ENCODE peak calls at places on chromosomes 12 and 14, in eight cellular contexts. U is cardiac muscle cell, V is dorsolateral prefrontal cortex, L is DND-41, Y is tibial artery, R is PC-9, S is coronary artery, D is lower lobe of right lung. P is an unnamed sample.
A peak's percentile ranks its signal among the peaks of the same experiment; 100 is the strongest.

GRCh38 chr14:51395361-51395849 is 155.4 kb downstream of the TMX1 start:
- DNase-seq in D (peak; percentile 47), R (no peak), V (peak; percentile 35), U (peak; percentile 84), L (no peak), S (no peak), Y (no peak), P (peak; percentile 31)

GRCh38 chr12:27534060-27534764 is 10.2 kb downstream of the PPFIBP1 start:
- DNase-seq in L (peak; percentile 69), V (no peak), R (no peak), U (no peak), S (no peak), D (no peak), Y (no peak), P (no peak)

GRCh38 chr12:32134144-32134888 is 27.7 kb downstream of the BICD1 start:
- DNase-seq in U (peak; percentile 43), D (no peak), R (peak; percentile 73), V (no peak), S (no peak), L (no peak), Y (no peak), P (no peak)

GRCh38 chr12:18383203-18383602 is 121.9 kb downstream of the PIK3C2G start:
- DNase-seq in Y (no peak), U (peak; percentile 93), D (no peak), V (no peak), L (no peak), S (no peak), R (peak; percentile 64), P (no peak)

GRCh38 chr14:20820063-20820904 is 17.6 kb upstream of the RNASE1 start:
- DNase-seq in R (no peak), D (no peak), Y (no peak), L (no peak), S (no peak), U (no peak), V (no peak), P (no peak)

GRCh38 chr12:78671295-78671694 is 193.3 kb upstream of the SYT1 start:
- DNase-seq in R (no peak), U (peak; percentile 90), D (no peak), L (no peak), V (no peak), Y (no peak), S (no peak), P (no peak)

GRCh38 chr14:95707327-95707726 is 6.6 kb downstream of the TCL1A start:
- DNase-seq in S (no peak), D (no peak), V (no peak), L (no peak), R (no peak), U (no peak), Y (no peak), P (no peak)

GRCh38 chr12:92297932-92298681 is 152.5 kb upstream of the BTG1 start:
- DNase-seq in U (peak; percentile 52), L (no peak), V (no peak), S (no peak), Y (no peak), R (no peak), D (no peak), P (no peak)

GRCh38 chr12:28114488-28114887 is 75.8 kb upstream of the CCDC91 start:
- DNase-seq in Y (no peak), U (no peak), V (no peak), D (no peak), S (no peak), R (peak; percentile 37), L (no peak), P (no peak)

GRCh38 chr12:114213055-114213561 is 192.8 kb downstream of the TBX5 start:
- DNase-seq in V (no peak), L (no peak), U (no peak), S (no peak), D (no peak), R (no peak), Y (no peak), P (no peak)

GRCh38 chr14:55052259-55052930 is 948 bp downstream of the MAPK1IP1L start:
- DNase-seq in Y (no peak), L (no peak), S (no peak), V (no peak), D (no peak), R (no peak), U (peak; percentile 54), P (no peak)

GRCh38 chr14:104494483-104494882 is 85.1 kb upstream of the C14orf180 start:
- DNase-seq in L (peak; percentile 50), Y (no peak), D (no peak), R (no peak), S (no peak), V (no peak), U (no peak), P (no peak)

GRCh38 chr12:120457133-120457532 is 10.9 kb downstream of the GATC start:
- DNase-seq in L (peak; percentile 27), S (no peak), Y (no peak), D (no peak), U (no peak), V (no peak), R (no peak), P (no peak)

GRCh38 chr12:79638490-79638889 is 52.3 kb downstream of the PAWR start:
- DNase-seq in D (no peak), S (no peak), R (no peak), L (no peak), Y (no peak), U (no peak), V (no peak), P (no peak)

GRCh38 chr12:104658085-104658484 is 201.3 kb downstream of the CHST11 start:
- DNase-seq in L (no peak), Y (no peak), U (no peak), D (no peak), V (no peak), S (no peak), R (no peak), P (no peak)

GRCh38 chr14:80135305-80136088 is 75.8 kb downstream of the DIO2 start:
- DNase-seq in Y (no peak), U (no peak), V (no peak), S (no peak), R (no peak), L (no peak), D (no peak), P (no peak)

GRCh38 chr14:35385042-35385839 is 19.3 kb downstream of the NFKBIA start:
- DNase-seq in L (no peak), Y (peak; percentile 97), D (no peak), R (no peak), S (peak; percentile 94), V (peak; percentile 82), U (peak; percentile 91), P (peak; percentile 97)

GRCh38 chr14:35383569-35384385 is 20.8 kb downstream of the NFKBIA start:
- DNase-seq in D (no peak), Y (no peak), S (no peak), R (no peak), L (no peak), U (no peak), V (no peak), P (peak; percentile 12)

GRCh38 chr14:35386673-35387125 is 17.9 kb downstream of the NFKBIA start:
- DNase-seq in U (no peak), V (no peak), L (no peak), Y (no peak), D (no peak), S (no peak), R (no peak), P (peak; percentile 63)

GRCh38 chr14:35387209-35387608 is 17.3 kb downstream of the NFKBIA start:
- DNase-seq in R (no peak), D (no peak), U (no peak), L (no peak), V (no peak), S (no peak), Y (no peak), P (no peak)

DNA sequence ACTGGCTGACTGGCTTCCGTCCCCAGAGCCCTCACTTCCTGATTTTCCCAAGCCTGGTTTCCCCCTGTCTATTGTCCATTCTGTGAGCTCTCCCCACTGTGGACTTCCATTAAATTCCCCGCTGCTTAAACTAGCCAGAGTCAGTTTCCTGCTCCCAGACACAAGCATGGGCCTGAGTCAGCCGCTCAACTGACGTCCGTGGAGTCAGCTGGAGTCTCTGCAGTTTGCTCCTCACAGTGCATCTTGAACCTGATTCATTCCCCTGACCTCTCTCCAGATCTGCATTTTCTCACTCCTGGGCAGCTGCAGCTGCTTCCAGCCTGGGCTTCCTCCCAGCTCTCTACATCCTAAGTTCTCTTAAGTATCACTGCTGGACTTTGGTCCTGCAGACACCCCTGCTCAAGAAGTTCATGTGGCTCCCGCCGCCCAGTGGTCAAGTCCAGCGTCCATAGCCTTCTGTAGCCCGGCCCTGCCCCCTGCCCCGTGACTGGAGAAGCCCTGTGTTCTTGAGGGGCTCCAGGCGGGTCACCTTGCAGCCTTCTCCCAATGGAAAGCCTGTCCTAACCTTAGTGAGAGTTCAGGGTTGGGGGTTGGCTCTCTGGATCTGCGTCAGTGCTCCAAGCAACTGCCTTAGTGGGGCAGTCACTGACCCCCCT is 20.0 kb downstream of the NFKBIA start:
- DNase-seq in U (peak; percentile 93), L (no peak), R (no peak), S (peak; percentile 85), D (no peak), V (no peak), Y (peak; percentile 91), P (peak; percentile 50)
- TF ChIP-seq CTCF in U (peak; percentile 13), L (no peak), R (no peak), S (no peak), D (no peak), V (no peak), Y (peak; percentile 10), P (no peak)

DNA sequence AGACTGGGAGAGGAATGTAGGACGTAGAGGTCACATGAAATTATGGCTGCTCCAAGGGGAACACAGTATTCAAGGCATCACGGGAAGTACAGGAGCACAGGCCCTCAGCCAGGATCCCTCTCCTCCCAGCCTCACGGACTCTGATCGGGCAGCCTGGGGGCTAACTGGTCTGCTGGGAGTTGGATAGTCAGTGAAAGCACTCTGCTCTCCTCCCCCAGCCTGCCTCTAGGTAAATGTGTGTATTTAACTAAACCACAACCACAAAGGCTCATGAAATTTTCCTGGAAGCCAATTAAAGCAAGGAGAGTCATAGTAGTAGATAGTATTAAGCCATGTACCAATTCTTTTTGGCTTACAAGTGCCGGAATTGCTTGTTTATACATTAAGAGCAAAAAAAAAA is 254.3 kb downstream of the MSRB3 start:
- DNase-seq in R (no peak), S (no peak), L (peak; percentile 27), D (no peak), U (peak; percentile 58), Y (no peak), V (no peak), P (no peak)
- H3K27ac ChIP-seq in R (no peak overlapping the region), S (no peak overlapping the region), L (no peak overlapping the region), D (no peak overlapping the region), U (no peak overlapping the region), Y (no peak overlapping the region), V (no peak overlapping the region), P (no peak overlapping the region)

DNA sequence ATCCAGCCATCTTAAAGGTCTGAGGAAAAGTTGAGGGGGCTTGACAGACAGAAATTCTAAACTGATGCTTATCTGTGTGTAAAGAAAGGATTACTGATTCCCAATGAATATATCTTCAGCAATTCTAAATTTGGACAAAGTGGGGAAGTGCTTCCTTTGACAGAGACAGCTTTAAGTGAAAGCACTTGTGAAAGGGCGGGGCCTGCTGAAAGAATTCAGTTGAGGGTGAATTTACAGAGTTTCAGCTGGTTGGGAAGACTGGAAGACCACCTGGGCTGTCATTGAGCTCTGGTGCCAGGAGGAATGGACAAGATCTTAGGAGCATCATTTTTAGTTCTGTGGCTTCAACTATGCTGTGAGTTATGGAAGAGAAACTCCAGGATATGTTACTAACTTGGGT is 412.5 kb upstream of the OR4E1 start:
- DNase-seq in Y (no peak), S (no peak), R (no peak), L (peak; percentile 51), V (no peak), U (no peak), D (no peak), P (no peak)
- H3K4me3 ChIP-seq in Y (no peak overlapping the region), S (no peak overlapping the region), R (no peak overlapping the region), L (no peak overlapping the region), V (no peak overlapping the region), U (no peak overlapping the region), D (no peak overlapping the region), P (no peak overlapping the region)

GRCh38 chr12:12645485-12645884 is 33.8 kb downstream of the CREBL2 start:
- DNase-seq in S (no peak), D (no peak), R (no peak), L (no peak), U (peak; percentile 46), Y (no peak), V (no peak), P (no peak)
- TF ChIP-seq CTCF in S (no peak), D (peak; percentile 50), R (peak; percentile 54), L (peak; percentile 42), U (peak; percentile 55), Y (peak; percentile 27), V (peak; percentile 51), P (no peak)